ENCODE peak calls at places on chromosomes 16 and 17, in nine cellular contexts. One of them, this sample, is unnamed.

GRCh38 chr16:82178352-82178751 is 8.3 kb upstream of the MPHOSPH6 start:
- DNase-seq in neural crest cell: no peak
- DNase-seq in ovary: no peak
- DNase-seq in H1: no peak
- DNase-seq in HFFc6: no peak
- DNase-seq in astrocyte of the cerebellum: no peak
- DNase-seq in prostate gland: no peak
- DNase-seq in foreskin keratinocyte: no peak
- DNase-seq in body of pancreas: no peak
- DNase-seq in this sample: no peak

GRCh38 chr16:85239871-85240270 is 127.6 kb upstream of the CIBAR2 start:
- DNase-seq in neural crest cell: no peak
- DNase-seq in H1: no peak
- DNase-seq in HFFc6: no peak
- DNase-seq in prostate gland: no peak
- DNase-seq in astrocyte of the cerebellum: no peak
- DNase-seq in ovary: no peak
- DNase-seq in body of pancreas: no peak
- DNase-seq in foreskin keratinocyte: no peak
- DNase-seq in this sample: no peak

GRCh38 chr17:77449908-77450741 is 309.4 kb downstream of the SEC14L1 start:
- DNase-seq in HFFc6: peak; percentile 65
- DNase-seq in ovary: peak; percentile 94
- DNase-seq in body of pancreas: no peak
- DNase-seq in H1: peak; percentile 78
- DNase-seq in prostate gland: peak; percentile 73
- DNase-seq in neural crest cell: peak; percentile 74
- DNase-seq in foreskin keratinocyte: no peak
- DNase-seq in astrocyte of the cerebellum: no peak
- DNase-seq in this sample: no peak

GRCh38 chr16:50151322-50151721 is 1.8 kb upstream of the TENT4B start:
- DNase-seq in ovary: peak; percentile 30
- DNase-seq in HFFc6: no peak
- DNase-seq in H1: no peak
- DNase-seq in astrocyte of the cerebellum: no peak
- DNase-seq in neural crest cell: no peak
- DNase-seq in body of pancreas: no peak
- DNase-seq in foreskin keratinocyte: no peak
- DNase-seq in prostate gland: no peak
- DNase-seq in this sample: no peak

GRCh38 chr17:81494984-81495383 is 17.6 kb downstream of the ACTG1 start:
- DNase-seq in foreskin keratinocyte: no peak
- DNase-seq in neural crest cell: no peak
- DNase-seq in astrocyte of the cerebellum: no peak
- DNase-seq in HFFc6: no peak
- DNase-seq in prostate gland: no peak
- DNase-seq in H1: no peak
- DNase-seq in ovary: no peak
- DNase-seq in body of pancreas: no peak
- DNase-seq in this sample: no peak

GRCh38 chr17:79168486-79169055 is 93.9 kb downstream of the ENGASE start:
- DNase-seq in body of pancreas: no peak
- DNase-seq in HFFc6: no peak
- DNase-seq in astrocyte of the cerebellum: no peak
- DNase-seq in H1: no peak
- DNase-seq in neural crest cell: no peak
- DNase-seq in prostate gland: no peak
- DNase-seq in foreskin keratinocyte: no peak
- DNase-seq in ovary: no peak
- DNase-seq in this sample: no peak

GRCh38 chr16:10581507-10581906 is 1.1 kb upstream of the EMP2 start:
- DNase-seq in foreskin keratinocyte: no peak
- DNase-seq in ovary: no peak
- DNase-seq in HFFc6: no peak
- DNase-seq in body of pancreas: no peak
- DNase-seq in astrocyte of the cerebellum: no peak
- DNase-seq in prostate gland: no peak
- DNase-seq in H1: no peak
- DNase-seq in neural crest cell: no peak
- DNase-seq in this sample: no peak

GRCh38 chr17:57782051-57782490 is 37.0 kb upstream of the CCDC182 start:
- DNase-seq in neural crest cell: no peak
- DNase-seq in foreskin keratinocyte: no peak
- DNase-seq in astrocyte of the cerebellum: no peak
- DNase-seq in body of pancreas: no peak
- DNase-seq in ovary: no peak
- DNase-seq in H1: no peak
- DNase-seq in prostate gland: no peak
- DNase-seq in HFFc6: no peak
- DNase-seq in this sample: no peak

GRCh38 chr17:12365805-12366204 is 299.9 kb upstream of the MYOCD start:
- DNase-seq in HFFc6: no peak
- DNase-seq in astrocyte of the cerebellum: no peak
- DNase-seq in body of pancreas: no peak
- DNase-seq in H1: no peak
- DNase-seq in ovary: no peak
- DNase-seq in prostate gland: no peak
- DNase-seq in neural crest cell: no peak
- DNase-seq in foreskin keratinocyte: no peak
- DNase-seq in this sample: no peak

GRCh38 chr17:9925457-9925856 is 20.4 kb upstream of the RCVRN start:
- DNase-seq in H1: no peak
- DNase-seq in HFFc6: no peak
- DNase-seq in foreskin keratinocyte: no peak
- DNase-seq in neural crest cell: no peak
- DNase-seq in astrocyte of the cerebellum: no peak
- DNase-seq in prostate gland: no peak
- DNase-seq in body of pancreas: no peak
- DNase-seq in ovary: no peak
- DNase-seq in this sample: no peak

GRCh38 chr17:9926150-9926804 is 21.2 kb upstream of the RCVRN start:
- DNase-seq in foreskin keratinocyte: no peak
- DNase-seq in H1: no peak
- DNase-seq in prostate gland: no peak
- DNase-seq in body of pancreas: no peak
- DNase-seq in neural crest cell: no peak
- DNase-seq in ovary: no peak
- DNase-seq in astrocyte of the cerebellum: no peak
- DNase-seq in HFFc6: no peak
- DNase-seq in this sample: no peak

GRCh38 chr17:9929873-9930272 is 24.8 kb upstream of the RCVRN start:
- DNase-seq in astrocyte of the cerebellum: no peak
- DNase-seq in prostate gland: no peak
- DNase-seq in H1: no peak
- DNase-seq in body of pancreas: no peak
- DNase-seq in foreskin keratinocyte: no peak
- DNase-seq in ovary: no peak
- DNase-seq in HFFc6: no peak
- DNase-seq in neural crest cell: no peak
- DNase-seq in this sample: no peak

GRCh38 chr17:9931144-9931543 is 26.1 kb upstream of the RCVRN start:
- DNase-seq in H1: no peak
- DNase-seq in neural crest cell: no peak
- DNase-seq in foreskin keratinocyte: no peak
- DNase-seq in ovary: no peak
- DNase-seq in body of pancreas: no peak
- DNase-seq in HFFc6: no peak
- DNase-seq in prostate gland: no peak
- DNase-seq in astrocyte of the cerebellum: no peak
- DNase-seq in this sample: no peak

GRCh38 chr17:9928601-9929341 is 23.7 kb upstream of the RCVRN start:
- DNase-seq in body of pancreas: no peak
- DNase-seq in H1: peak; percentile 62
- DNase-seq in foreskin keratinocyte: peak; percentile 8
- DNase-seq in astrocyte of the cerebellum: peak; percentile 82
- DNase-seq in HFFc6: peak; percentile 74
- DNase-seq in ovary: peak; percentile 44
- DNase-seq in prostate gland: no peak
- DNase-seq in neural crest cell: peak; percentile 37
- DNase-seq in this sample: peak; percentile 59
- TF ChIP-seq CTCF in body of pancreas: no peak
- TF ChIP-seq CTCF in H1: peak; percentile 61
- TF ChIP-seq CTCF in foreskin keratinocyte: peak; percentile 59
- TF ChIP-seq CTCF in astrocyte of the cerebellum: peak; percentile 76
- TF ChIP-seq CTCF in HFFc6: peak; percentile 79
- TF ChIP-seq CTCF in ovary: peak; percentile 43
- TF ChIP-seq CTCF in prostate gland: peak; percentile 7
- TF ChIP-seq CTCF in neural crest cell: peak; percentile 66
- TF ChIP-seq CTCF in this sample: peak; percentile 58

DNA sequence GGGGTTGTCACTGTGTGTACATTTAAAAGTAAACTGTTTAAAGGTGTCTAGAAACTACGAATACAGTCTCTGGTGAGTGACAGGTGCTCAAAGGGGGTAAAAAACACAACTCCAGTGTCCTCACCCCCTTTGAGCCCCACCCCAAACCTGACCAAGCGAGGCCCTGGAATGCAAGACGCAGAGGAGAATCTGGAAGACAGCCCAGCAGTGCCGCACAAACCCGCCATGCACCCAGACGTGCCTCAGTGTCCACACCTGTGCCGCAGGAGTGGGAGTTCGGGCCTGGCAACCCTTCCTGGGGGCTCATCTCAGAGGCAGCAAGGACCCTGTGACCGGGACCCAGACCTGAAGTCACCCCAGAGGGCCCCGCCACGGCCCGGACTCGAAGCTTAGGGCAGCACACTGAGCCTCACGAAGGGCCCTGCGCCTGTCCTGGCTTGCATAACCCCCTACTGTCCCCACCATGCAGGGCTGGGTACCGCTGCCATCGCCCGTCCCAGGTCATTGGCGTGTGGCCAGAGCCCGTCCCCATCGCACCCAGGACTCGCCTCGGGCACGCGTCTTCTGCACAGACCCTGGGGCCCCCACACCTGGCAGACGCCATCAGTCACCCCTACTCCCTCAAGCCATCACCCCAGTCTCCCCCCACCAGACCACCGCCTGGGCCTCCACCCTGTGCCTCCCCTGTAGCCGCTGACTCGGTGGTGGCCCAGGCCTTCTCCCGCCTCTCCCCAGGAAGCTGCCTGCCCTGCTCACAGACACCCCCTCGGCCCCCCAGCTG is 33.0 kb upstream of the ZC3H18 start:
- DNase-seq in neural crest cell: no peak
- DNase-seq in astrocyte of the cerebellum: no peak
- DNase-seq in H1: no peak
- DNase-seq in prostate gland: no peak
- DNase-seq in foreskin keratinocyte: no peak
- DNase-seq in HFFc6: no peak
- DNase-seq in ovary: peak; percentile 52
- DNase-seq in body of pancreas: no peak
- DNase-seq in this sample: no peak
- TF ChIP-seq CTCF in neural crest cell: no peak
- TF ChIP-seq CTCF in astrocyte of the cerebellum: no peak
- TF ChIP-seq CTCF in H1: peak; percentile 38
- TF ChIP-seq CTCF in prostate gland: no peak
- TF ChIP-seq CTCF in foreskin keratinocyte: peak; percentile 45
- TF ChIP-seq CTCF in HFFc6: no peak
- TF ChIP-seq CTCF in ovary: no peak
- TF ChIP-seq CTCF in body of pancreas: peak; percentile 12
- TF ChIP-seq CTCF in this sample: no peak

GRCh38 chr17:1490643-1491405 is 1.7 kb downstream of the MYO1C start:
- DNase-seq in neural crest cell: peak; percentile 50
- DNase-seq in astrocyte of the cerebellum: no peak
- DNase-seq in ovary: peak; percentile 67
- DNase-seq in foreskin keratinocyte: no peak
- DNase-seq in prostate gland: peak; percentile 55
- DNase-seq in body of pancreas: peak; percentile 59
- DNase-seq in HFFc6: no peak
- DNase-seq in H1: peak; percentile 78
- DNase-seq in this sample: peak; percentile 56

GRCh38 chr17:1485748-1486376 is 6.6 kb downstream of the MYO1C start:
- DNase-seq in prostate gland: no peak
- DNase-seq in foreskin keratinocyte: no peak
- DNase-seq in astrocyte of the cerebellum: no peak
- DNase-seq in HFFc6: peak; percentile 59
- DNase-seq in neural crest cell: no peak
- DNase-seq in ovary: peak; percentile 75
- DNase-seq in H1: peak; percentile 65
- DNase-seq in body of pancreas: peak; percentile 63
- DNase-seq in this sample: peak; percentile 51

GRCh38 chr17:1486802-1487695 is 5.4 kb downstream of the MYO1C start:
- DNase-seq in HFFc6: peak; percentile 52
- DNase-seq in H1: peak; percentile 79
- DNase-seq in prostate gland: peak; percentile 77
- DNase-seq in foreskin keratinocyte: peak; percentile 61
- DNase-seq in neural crest cell: no peak
- DNase-seq in astrocyte of the cerebellum: no peak
- DNase-seq in ovary: peak; percentile 77
- DNase-seq in body of pancreas: peak; percentile 55
- DNase-seq in this sample: peak; percentile 31

GRCh38 chr17:1488826-1489275 is 3.6 kb downstream of the MYO1C start:
- DNase-seq in H1: no peak
- DNase-seq in body of pancreas: no peak
- DNase-seq in ovary: no peak
- DNase-seq in HFFc6: no peak
- DNase-seq in foreskin keratinocyte: no peak
- DNase-seq in astrocyte of the cerebellum: no peak
- DNase-seq in neural crest cell: no peak
- DNase-seq in prostate gland: no peak
- DNase-seq in this sample: no peak

GRCh38 chr17:1487939-1488825 is 4.3 kb downstream of the MYO1C start:
- DNase-seq in body of pancreas: peak; percentile 85
- DNase-seq in astrocyte of the cerebellum: peak; percentile 48
- DNase-seq in ovary: peak; percentile 92
- DNase-seq in HFFc6: peak; percentile 75
- DNase-seq in foreskin keratinocyte: no peak
- DNase-seq in neural crest cell: peak; percentile 79
- DNase-seq in prostate gland: peak; percentile 83
- DNase-seq in H1: peak; percentile 87
- DNase-seq in this sample: peak; percentile 87
- TF ChIP-seq CTCF in body of pancreas: no peak
- TF ChIP-seq CTCF in astrocyte of the cerebellum: no peak
- TF ChIP-seq CTCF in ovary: peak; percentile 30
- TF ChIP-seq CTCF in HFFc6: peak; percentile 41
- TF ChIP-seq CTCF in foreskin keratinocyte: peak; percentile 15
- TF ChIP-seq CTCF in neural crest cell: peak; percentile 16
- TF ChIP-seq CTCF in prostate gland: no peak
- TF ChIP-seq CTCF in H1: no peak
- TF ChIP-seq CTCF in this sample: no peak

GRCh38 chr16:600781-601180 is 10.9 kb downstream of the RAB40C start:
- DNase-seq in astrocyte of the cerebellum: no peak
- DNase-seq in H1: no peak
- DNase-seq in neural crest cell: no peak
- DNase-seq in foreskin keratinocyte: no peak
- DNase-seq in body of pancreas: no peak
- DNase-seq in ovary: no peak
- DNase-seq in prostate gland: no peak
- DNase-seq in HFFc6: no peak
- DNase-seq in this sample: no peak
- TF ChIP-seq CTCF in astrocyte of the cerebellum: peak; percentile 50
- TF ChIP-seq CTCF in H1: peak; percentile 67
- TF ChIP-seq CTCF in neural crest cell: peak; percentile 41
- TF ChIP-seq CTCF in foreskin keratinocyte: peak; percentile 55
- TF ChIP-seq CTCF in body of pancreas: no peak
- TF ChIP-seq CTCF in ovary: no peak
- TF ChIP-seq CTCF in prostate gland: no peak
- TF ChIP-seq CTCF in HFFc6: peak; percentile 34
- TF ChIP-seq CTCF in this sample: no peak

This sample was measured in endothelial cell.